ENCODE peak calls at places on chromosomes 4 and X, in ten cellular contexts. N, Q, G, W, D, A, S, K, I and X are unnamed samples.

GRCh38 chr4:10655968-10656367 is 28.6 kb downstream of the CLNK start:
- DNase-seq in N (no peak), Q (no peak), G (no peak), W (peak; percentile 85), D (peak; percentile 13), A (no peak), S (no peak), K (no peak), I (no peak), X (no peak)

GRCh38 chr4:80206541-80207171 is 9.4 kb downstream of the PRDM8 start:
- DNase-seq in N (no peak), Q (no peak), G (no peak), W (peak; percentile 58), D (no peak), A (no peak), S (no peak), K (no peak), I (no peak), X (no peak)

GRCh38 chrX:22366166-22366702 is 93.5 kb downstream of the CBLL2 start:
- DNase-seq in N (peak; percentile 9), Q (no peak), G (no peak), W (no peak), D (no peak), A (no peak), S (no peak), K (no peak), I (no peak), X (no peak)

GRCh38 chrX:51955200-51955599 is 61.8 kb downstream of the MAGED1 start:
- DNase-seq in N (no peak), Q (no peak), G (no peak), W (no peak), D (no peak), A (no peak), S (no peak), K (no peak), I (no peak), X (no peak)

GRCh38 chr4:8296491-8296890 is 26.9 kb downstream of the HTRA3 start:
- DNase-seq in N (no peak), Q (no peak), G (no peak), W (no peak), D (no peak), A (peak; percentile 41), S (no peak), K (no peak), I (no peak), X (no peak)

GRCh38 chrX:152038798-152039197 is 64.3 kb upstream of the GABRE start:
- DNase-seq in N (no peak), Q (no peak), G (no peak), W (no peak), D (no peak), A (no peak), S (no peak), K (no peak), I (no peak), X (no peak)

GRCh38 chr4:186728631-186729271 is 5.1 kb upstream of the FAT1 start:
- DNase-seq in N (no peak), Q (no peak), G (no peak), W (no peak), D (no peak), A (no peak), S (no peak), K (no peak), I (no peak), X (no peak)

GRCh38 chr4:44132526-44132925 is 316.1 kb downstream of the KCTD8 start:
- DNase-seq in N (no peak), Q (no peak), G (no peak), W (no peak), D (no peak), A (no peak), S (no peak), K (no peak), I (no peak), X (no peak)

GRCh38 chr4:103024996-103025395 is 5.5 kb upstream of the SLC9B1 start:
- DNase-seq in N (no peak), Q (no peak), G (no peak), W (no peak), D (no peak), A (no peak), S (no peak), K (no peak), I (no peak), X (no peak)

GRCh38 chrX:131979116-131979515 is 44.0 kb upstream of the STK26 start:
- DNase-seq in N (no peak), Q (no peak), G (no peak), W (no peak), D (no peak), A (no peak), S (no peak), K (no peak), I (no peak), X (no peak)

GRCh38 chr4:169663894-169664293 is 43.5 kb downstream of the CLCN3 start:
- DNase-seq in N (no peak), Q (no peak), G (no peak), W (peak; percentile 88), D (no peak), A (no peak), S (no peak), K (no peak), I (no peak), X (no peak)

GRCh38 chrX:72002886-72003285 is 92.2 kb downstream of the NHSL2 start:
- DNase-seq in N (no peak), Q (no peak), G (no peak), W (no peak), D (no peak), A (no peak), S (no peak), K (no peak), I (no peak), X (no peak)

GRCh38 chr4:53963786-53964185 is 100.6 kb downstream of the CHIC2 start:
- DNase-seq in N (no peak), Q (no peak), G (no peak), W (peak; percentile 66), D (no peak), A (no peak), S (no peak), K (no peak), I (no peak), X (no peak)

GRCh38 chr4:25299476-25300203 is 12.9 kb upstream of the ZCCHC4 start:
- DNase-seq in N (no peak), Q (no peak), G (no peak), W (no peak), D (no peak), A (no peak), S (peak; percentile 46), K (no peak), I (no peak), X (no peak)

GRCh38 chrX:2811271-2811670 is 17.5 kb upstream of the GYG2 start:
- DNase-seq in N (no peak), Q (no peak), G (no peak), W (no peak), D (no peak), A (no peak), S (no peak), K (no peak), I (no peak), X (no peak)

GRCh38 chr4:17517664-17518063 is 2.7 kb downstream of the CLRN2 start:
- DNase-seq in N (no peak), Q (no peak), G (no peak), W (no peak), D (no peak), A (no peak), S (no peak), K (no peak), I (no peak), X (no peak)

GRCh38 chr4:8278009-8278395 is 8.4 kb downstream of the HTRA3 start:
- DNase-seq in N (no peak), Q (no peak), G (no peak), W (no peak), D (no peak), A (peak; percentile 57), S (no peak), K (no peak), I (no peak), X (no peak)

GRCh38 chrX:129698150-129698549 is 40.6 kb upstream of the XPNPEP2 start:
- DNase-seq in N (no peak), Q (no peak), G (no peak), W (no peak), D (no peak), A (no peak), S (no peak), K (no peak), I (no peak), X (no peak)

GRCh38 chr4:38034986-38035882 is 75.0 kb downstream of the PTTG2 start:
- DNase-seq in N (no peak), Q (peak; percentile 33), G (peak; percentile 47), W (peak; percentile 67), D (peak; percentile 13), A (no peak), S (no peak), K (peak; percentile 75), I (peak; percentile 11), X (no peak)

GRCh38 chrX:47162927-47163583 is 18.0 kb downstream of the RBM10 start:
- DNase-seq in N (no peak), Q (no peak), G (no peak), W (no peak), D (no peak), A (no peak), S (no peak), K (no peak), I (no peak), X (no peak)

GRCh38 chr4:56656346-56656643 is 24.8 kb downstream of the HOPX start:
- DNase-seq in N (no peak), Q (peak; percentile 56), G (peak; percentile 52), W (peak; percentile 19), D (no peak), A (no peak), S (no peak), K (no peak), I (peak; percentile 17), X (peak; percentile 69)

GRCh38 chr4:10169839-10170387 is 53.3 kb upstream of the WDR1 start:
- DNase-seq in N (no peak), Q (no peak), G (no peak), W (no peak), D (no peak), A (no peak), S (no peak), K (no peak), I (no peak), X (no peak)

GRCh38 chrX:135170877-135171519 is at the start of gene CT55:
- DNase-seq in N (no peak), Q (no peak), G (no peak), W (no peak), D (no peak), A (no peak), S (no peak), K (no peak), I (no peak), X (no peak)

GRCh38 chrX:10157545-10157944 is 770 bp downstream of the CLCN4 start:
- DNase-seq in N (no peak), Q (no peak), G (no peak), W (peak; percentile 31), D (no peak), A (no peak), S (no peak), K (no peak), I (no peak), X (no peak)

GRCh38 chr4:140281828-140282227 is 91.6 kb upstream of the SCOC start:
- DNase-seq in N (no peak), Q (no peak), G (no peak), W (peak; percentile 45), D (no peak), A (no peak), S (no peak), K (no peak), I (no peak), X (no peak)

GRCh38 chr4:115121351-115122043 is 8.1 kb upstream of the NDST4 start:
- DNase-seq in N (no peak), Q (no peak), G (no peak), W (no peak), D (no peak), A (no peak), S (no peak), K (no peak), I (no peak), X (no peak)

GRCh38 chrX:119648421-119648775 is 42.2 kb upstream of the NKRF start:
- DNase-seq in N (no peak), Q (no peak), G (no peak), W (peak; percentile 2), D (no peak), A (no peak), S (no peak), K (no peak), I (no peak), X (no peak)

GRCh38 chrX:134971926-134972325 is 18.9 kb upstream of the SMIM10 start:
- DNase-seq in N (no peak), Q (no peak), G (no peak), W (no peak), D (no peak), A (no peak), S (no peak), K (no peak), I (no peak), X (no peak)